ENCODE peak calls at places on chromosomes 13 and 19, in six cellular contexts. P, A, Y, L, U and I are unnamed samples.

GRCh38 chr13:20191311-20191901 is 1.3 kb downstream of the GJB2 start:
- DNase-seq in P (no peak), A (no peak), Y (no peak), L (no peak), U (no peak), I (peak)

GRCh38 chr19:719081-719512 is 10.4 kb downstream of the PALM start:
- DNase-seq in P (no peak), A (no peak), Y (no peak), L (no peak), U (no peak), I (no peak)

GRCh38 chr19:11673608-11674041 is 65.1 kb downstream of the ZNF823 start:
- DNase-seq in P (peak), A (peak), Y (peak), L (peak), U (peak), I (peak)

GRCh38 chr13:51995677-51996551 is 15.3 kb downstream of the ATP7B start:
- DNase-seq in P (no peak), A (no peak), Y (no peak), L (no peak), U (no peak), I (no peak)

GRCh38 chr19:49988433-49988832 is 27.5 kb upstream of the SIGLEC11 start:
- DNase-seq in P (no peak), A (peak), Y (peak), L (no peak), U (no peak), I (no peak)

GRCh38 chr19:14762111-14762510 is 16.2 kb downstream of the ADGRE2 start:
- DNase-seq in P (no peak), A (no peak), Y (no peak), L (no peak), U (no peak), I (no peak)

GRCh38 chr19:10502524-10503001 is 593 bp downstream of the KEAP1 start:
- DNase-seq in P (peak), A (peak), Y (peak), L (peak), U (peak), I (peak)

GRCh38 chr19:11463391-11463790 is 17.5 kb downstream of the ELAVL3 start:
- DNase-seq in P (no peak), A (no peak), Y (no peak), L (no peak), U (no peak), I (no peak)

GRCh38 chr13:62094937-62095336 is 679.3 kb upstream of the PCDH20 start:
- DNase-seq in P (no peak), A (no peak), Y (no peak), L (no peak), U (no peak), I (no peak)

GRCh38 chr13:62093984-62094383 is 678.3 kb upstream of the PCDH20 start:
- DNase-seq in P (no peak), A (no peak), Y (no peak), L (no peak), U (no peak), I (no peak)

GRCh38 chr13:62096652-62097051 is 681.0 kb upstream of the PCDH20 start:
- DNase-seq in P (no peak), A (no peak), Y (no peak), L (no peak), U (no peak), I (no peak)

GRCh38 chr13:62092949-62093348 is 677.3 kb upstream of the PCDH20 start:
- DNase-seq in P (no peak), A (no peak), Y (no peak), L (no peak), U (no peak), I (no peak)

DNA sequence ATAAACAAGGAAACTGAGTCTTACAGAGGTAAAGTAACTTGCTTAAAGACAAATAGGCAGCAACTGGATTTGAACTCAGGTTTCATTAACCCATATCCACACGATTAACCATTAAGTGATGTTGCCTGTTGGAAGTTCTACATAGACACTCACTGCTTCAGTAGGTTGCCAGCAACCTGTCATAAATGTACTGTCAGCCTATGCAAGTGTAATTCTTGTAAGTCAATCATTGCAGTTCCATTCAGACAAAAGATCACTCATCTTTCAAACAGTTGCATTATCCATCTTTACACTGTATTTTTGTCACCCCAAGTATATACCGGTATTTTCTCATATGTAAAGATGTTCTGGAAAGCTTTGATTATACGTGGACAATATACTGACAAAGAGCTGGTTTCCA is 676.9 kb upstream of the PCDH20 start:
- DNase-seq in P (no peak), A (no peak), Y (no peak), L (no peak), U (no peak), I (no peak)
- H2AFZ ChIP-seq in P (no peak), A (no peak), Y (no peak), L (no peak), U (no peak), I (no peak)

GRCh38 chr13:112587359-112587766 is 590 bp downstream of the TUBGCP3 start:
- DNase-seq in P (peak), A (peak), Y (peak), L (peak), U (no peak), I (peak)
- H3K18ac ChIP-seq in P (peak), A (peak), Y (peak), L (peak), U (peak), I (peak)

GRCh38 chr19:17922138-17922537 is 10.7 kb upstream of the CCDC124 start:
- DNase-seq in P (no peak), A (no peak), Y (no peak), L (no peak), U (no peak), I (no peak)
- H2AFZ ChIP-seq in P (no peak), A (no peak), Y (no peak), L (no peak), U (no peak), I (no peak)

GRCh38 chr13:93502987-93503386 is 276.4 kb downstream of the GPC6 start:
- DNase-seq in P (no peak), A (no peak), Y (no peak), L (no peak), U (no peak), I (no peak)

GRCh38 chr13:93502071-93502470 is 275.5 kb downstream of the GPC6 start:
- DNase-seq in P (no peak), A (no peak), Y (no peak), L (no peak), U (no peak), I (no peak)

GRCh38 chr13:93496985-93497673 is 270.5 kb downstream of the GPC6 start:
- DNase-seq in P (no peak), A (no peak), Y (peak), L (no peak), U (no peak), I (no peak)
- H3K18ac ChIP-seq in P (no peak), A (no peak), Y (no peak), L (no peak), U (no peak), I (no peak)

DNA sequence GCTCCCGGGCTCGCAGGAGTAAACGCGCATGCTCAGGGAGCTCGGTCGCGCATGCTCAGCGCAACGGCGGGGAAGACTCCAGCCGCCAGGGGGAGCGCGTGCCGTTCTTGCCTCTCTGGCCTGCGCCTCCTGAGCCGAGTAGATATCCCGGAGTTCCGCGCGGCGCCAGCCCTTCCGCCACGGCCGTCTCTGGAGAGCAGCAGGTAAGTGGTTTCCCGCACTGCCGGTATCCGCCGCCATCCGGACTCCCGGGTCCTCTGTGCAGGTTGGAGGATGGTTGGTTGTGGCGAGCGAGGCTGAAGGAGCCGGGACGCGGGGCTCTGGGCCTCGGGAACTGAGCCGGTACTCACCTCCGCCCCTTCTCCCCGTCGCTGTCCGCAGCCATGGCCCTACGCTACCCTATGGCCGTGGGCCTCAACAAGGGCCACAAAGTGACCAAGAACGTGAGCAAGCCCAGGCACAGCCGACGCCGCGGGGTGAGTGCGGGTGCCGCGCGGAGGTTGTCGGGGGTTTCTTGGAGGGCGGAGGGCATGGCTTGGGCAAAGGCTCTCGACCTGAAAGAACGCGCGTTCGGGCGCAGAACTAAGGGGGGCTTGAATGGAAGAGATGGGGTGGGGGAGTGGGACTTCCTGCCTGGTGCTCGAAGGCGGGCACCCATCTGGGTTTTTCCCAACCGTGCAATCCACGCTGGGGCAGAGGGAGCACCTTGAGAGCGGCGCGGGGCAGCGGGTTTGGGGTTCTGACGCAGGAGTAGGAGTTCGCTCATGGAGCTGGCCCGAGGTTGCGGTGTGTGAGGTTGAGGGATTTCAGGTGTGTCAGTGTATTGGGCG is at the start of gene RPL36:
- DNase-seq in P (peak), A (peak), Y (peak), L (peak), U (peak), I (peak)
- H2AFZ ChIP-seq in P (no peak), A (peak), Y (peak), L (peak), U (no peak), I (peak)